ENCODE peak calls at places on chromosomes 6 and 20, in ten cellular contexts. L, H, P, D, K, X, B, Y, E and G are unnamed samples.

GRCh38 chr6:6610031-6610591 is 21.6 kb downstream of the LY86 start:
- DNase-seq in K (no peak), D (no peak), H (no peak), P (no peak), Y (peak; percentile 54), L (no peak), X (no peak), B (no peak), E (no peak), G (no peak)

GRCh38 chr20:49276895-49277785 is 717 bp downstream of the ZNFX1 start:
- DNase-seq in X (no peak), L (peak; percentile 58), H (no peak), K (no peak), P (peak; percentile 82), D (no peak), E (peak; percentile 15), B (peak; percentile 13), Y (peak; percentile 48), G (peak; percentile 50)

GRCh38 chr20:1185781-1186334 is 1.1 kb upstream of the TMEM74B start:
- DNase-seq in B (peak; percentile 80), D (no peak), K (no peak), L (peak; percentile 64), Y (peak; percentile 70), P (no peak), E (peak; percentile 54), H (peak; percentile 51), X (no peak), G (no peak)

GRCh38 chr20:37277253-37277593 is 12.2 kb upstream of the MANBAL start:
- DNase-seq in K (no peak), Y (no peak), P (no peak), E (no peak), H (no peak), L (no peak), X (no peak), B (no peak), D (no peak), G (no peak)

GRCh38 chr20:61797200-61797599 is 268.5 kb downstream of the TAF4 start:
- DNase-seq in X (no peak), K (no peak), E (no peak), L (no peak), D (no peak), P (no peak), B (no peak), Y (peak; percentile 47), H (no peak), G (no peak)

GRCh38 chr6:81624443-81624842 is 128.0 kb downstream of the TENT5A start:
- DNase-seq in E (no peak), X (no peak), B (no peak), D (no peak), L (no peak), H (no peak), P (no peak), K (peak; percentile 6), Y (no peak), G (no peak)

GRCh38 chr6:20644667-20645370 is 110.6 kb downstream of the CDKAL1 start:
- DNase-seq in X (no peak), H (peak; percentile 37), E (no peak), D (no peak), L (no peak), P (no peak), Y (no peak), B (no peak), K (peak; percentile 56), G (no peak)

GRCh38 chr6:14876778-14877613 is 368.9 kb upstream of the JARID2 start:
- DNase-seq in Y (peak; percentile 76), X (peak; percentile 45), L (no peak), D (peak; percentile 80), P (no peak), E (no peak), B (no peak), H (peak; percentile 88), K (peak; percentile 86), G (no peak)

GRCh38 chr6:32970413-32971244 is 2.2 kb downstream of the BRD2 start:
- DNase-seq in E (peak; percentile 67), L (peak; percentile 93), H (peak; percentile 97), P (peak; percentile 94), D (no peak), Y (peak; percentile 93), B (peak; percentile 84), K (peak; percentile 87), X (peak; percentile 74), G (peak; percentile 92)

GRCh38 chr6:24255676-24256075 is 102.2 kb downstream of the DCDC2 start:
- DNase-seq in H (no peak), X (no peak), E (no peak), P (no peak), L (no peak), B (no peak), Y (no peak), D (no peak), K (no peak), G (no peak)

GRCh38 chr6:84728602-84729001 is 35.8 kb downstream of the TBX18 start:
- DNase-seq in H (peak; percentile 40), X (no peak), Y (peak; percentile 22), K (peak; percentile 14), P (no peak), D (no peak), E (no peak), B (no peak), L (no peak), G (no peak)

GRCh38 chr6:36780517-36781210 is 58.6 kb downstream of the CPNE5 start:
- DNase-seq in P (no peak), L (no peak), X (no peak), Y (peak; percentile 80), H (no peak), D (no peak), B (no peak), K (no peak), E (no peak), G (no peak)

GRCh38 chr20:2745936-2746635 is 53.5 kb downstream of the EBF4 start:
- DNase-seq in E (no peak), D (no peak), L (no peak), H (no peak), X (no peak), P (no peak), K (no peak), B (no peak), Y (no peak), G (no peak)

GRCh38 chr20:10686356-10687169 is 12.8 kb upstream of the JAG1 start:
- DNase-seq in B (no peak), H (no peak), L (no peak), Y (no peak), P (no peak), D (no peak), E (no peak), K (no peak), X (no peak), G (no peak)

GRCh38 chr6:138991206-138991605 is 3.2 kb upstream of the REPS1 start:
- DNase-seq in L (no peak), E (no peak), D (no peak), B (no peak), P (no peak), H (no peak), Y (no peak), X (no peak), K (no peak), G (no peak)

GRCh38 chr6:109671721-109672120 is 19.3 kb downstream of the AK9 start:
- DNase-seq in Y (no peak), L (no peak), K (peak; percentile 72), P (no peak), B (no peak), X (peak; percentile 14), H (peak; percentile 25), D (no peak), E (no peak), G (no peak)

GRCh38 chr20:49993301-49993751 is 10.5 kb downstream of the SNAI1 start:
- DNase-seq in E (no peak), H (no peak), X (no peak), K (no peak), P (no peak), Y (peak; percentile 89), B (no peak), L (no peak), D (no peak), G (no peak)

GRCh38 chr6:33620158-33620583 is 951 bp upstream of the ITPR3 start:
- DNase-seq in B (peak; percentile 37), K (no peak), L (peak; percentile 50), X (no peak), H (peak; percentile 48), Y (peak; percentile 84), P (no peak), D (no peak), E (no peak), G (no peak)

GRCh38 chr6:82712826-82713225 is 349.2 kb downstream of the TPBG start:
- DNase-seq in D (no peak), Y (no peak), X (no peak), E (no peak), K (no peak), H (peak; percentile 2), L (no peak), P (no peak), B (no peak), G (no peak)
- TF ChIP-seq CTCF in D (peak; percentile 19), Y (no peak), X (peak; percentile 4), E (peak; percentile 60), K (peak; percentile 13), H (peak; percentile 32), L (no peak), P (no peak), B (peak; percentile 66), G (no peak)

GRCh38 chr6:104623052-104623690 is 236.5 kb downstream of the HACE1 start:
- DNase-seq in K (no peak), P (no peak), B (peak; percentile 40), E (no peak), L (no peak), X (no peak), Y (peak; percentile 89), D (no peak), H (no peak), G (no peak)
- TF ChIP-seq CTCF in K (peak; percentile 35), P (no peak), B (no peak), E (no peak), L (no peak), X (peak; percentile 23), Y (peak; percentile 21), D (peak; percentile 3), H (peak; percentile 32), G (no peak)

GRCh38 chr6:127538750-127539264 is 19.7 kb upstream of the MTCL3 start:
- DNase-seq in D (no peak), L (no peak), Y (no peak), H (no peak), P (no peak), K (no peak), X (no peak), E (no peak), B (no peak), G (no peak)

GRCh38 chr6:127539292-127539691 is 20.2 kb upstream of the MTCL3 start:
- DNase-seq in P (no peak), H (peak; percentile 59), D (no peak), L (no peak), E (no peak), K (no peak), B (no peak), X (no peak), Y (peak; percentile 38), G (no peak)
- TF ChIP-seq CTCF in P (no peak), H (peak; percentile 32), D (no peak), L (peak; percentile 44), E (peak; percentile 26), K (no peak), B (no peak), X (peak; percentile 21), Y (no peak), G (peak; percentile 42)

DNA sequence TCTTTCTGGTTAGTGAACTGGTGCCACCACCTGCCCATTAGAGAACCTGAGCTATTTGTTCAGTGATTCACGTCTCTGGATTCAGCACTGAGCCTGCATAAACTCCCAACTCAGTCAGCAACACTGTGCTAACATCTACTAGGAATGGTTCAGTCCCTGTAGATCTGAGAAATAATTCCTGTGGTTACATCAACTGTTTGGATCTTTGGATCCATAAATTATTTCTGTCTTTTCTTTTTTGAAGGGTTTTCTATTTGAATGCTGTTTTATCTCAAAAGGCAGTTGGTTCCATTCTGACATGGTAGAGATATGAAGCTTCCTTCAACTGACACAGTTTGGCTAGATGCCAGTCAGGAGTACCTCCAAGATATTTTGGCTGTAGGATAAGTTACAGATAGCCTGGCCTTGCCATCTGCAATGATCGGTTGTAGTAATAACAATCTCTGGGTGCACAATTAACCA is 125.9 kb downstream of the TRMT11 start:
- DNase-seq in Y (no peak), E (no peak), P (no peak), K (no peak), D (peak; percentile 4), L (no peak), H (peak; percentile 47), B (no peak), X (no peak), G (no peak)
- TF ChIP-seq CTCF in Y (no peak), E (no peak), P (no peak), K (no peak), D (no peak), L (no peak), H (no peak), B (no peak), X (no peak), G (no peak)